ENCODE peak calls at places on chromosomes 13 and 19, in four cellular contexts. B is pancreas, E is aorta, R is neuronal stem cell. X is an unnamed sample. For H3K4me1, the result is how much of the 10 kb centered on the place peaks cover.

GRCh38 chr19:18429717-18430416 is 8.1 kb downstream of the ISYNA1 start:
- DNase-seq in B (no peak), E (no peak), R (no peak), X (no peak)

GRCh38 chr13:108269601-108270328 is at the start of gene TNFSF13B:
- DNase-seq in B (peak), E (peak), R (no peak), X (peak)

GRCh38 chr13:26494591-26494990 is 62.9 kb upstream of the WASF3 start:
- DNase-seq in B (no peak), E (no peak), R (no peak), X (no peak)

GRCh38 chr19:42421591-42422031 is 5.6 kb downstream of the LIPE start:
- DNase-seq in B (no peak), E (no peak), R (no peak), X (no peak)

GRCh38 chr19:590750-591098 is 1.0 kb downstream of the HCN2 start:
- DNase-seq in B (no peak), E (no peak), R (no peak), X (no peak)

GRCh38 chr19:48614436-48615144 is at the start of gene FAM83E:
- DNase-seq in B (peak), E (peak), R (no peak), X (peak)

GRCh38 chr19:11154683-11155047 is 917 bp downstream of the SPC24 start:
- DNase-seq in B (no peak), E (no peak), R (no peak), X (no peak)

GRCh38 chr19:23509686-23510450 is 114.6 kb upstream of the ZNF91 start:
- DNase-seq in B (no peak), E (no peak), R (no peak), X (no peak)

GRCh38 chr19:1633269-1633606 is 19.2 kb downstream of the TCF3 start:
- DNase-seq in B (no peak), E (no peak), R (no peak), X (no peak)

GRCh38 chr19:38298841-38299680 is 5.0 kb upstream of the C19orf33 start:
- DNase-seq in B (no peak), E (no peak), R (no peak), X (peak)

GRCh38 chr19:40165362-40165937 is 25.8 kb upstream of the MAP3K10 start:
- DNase-seq in B (peak), E (peak), R (peak), X (peak)

GRCh38 chr19:47487551-47488515 is 3.8 kb upstream of the KPTN start:
- DNase-seq in B (no peak), E (no peak), R (no peak), X (no peak)
- H3K4me1 ChIP-seq in B (under half), E (under half), R (under half), X (under half)

GRCh38 chr13:24086642-24087041 is 73.9 kb upstream of the SPATA13 start:
- DNase-seq in B (no peak), E (no peak), R (no peak), X (no peak)
- H3K4me1 ChIP-seq in B (under half), E (under half), R (under half), X (under half)

DNA sequence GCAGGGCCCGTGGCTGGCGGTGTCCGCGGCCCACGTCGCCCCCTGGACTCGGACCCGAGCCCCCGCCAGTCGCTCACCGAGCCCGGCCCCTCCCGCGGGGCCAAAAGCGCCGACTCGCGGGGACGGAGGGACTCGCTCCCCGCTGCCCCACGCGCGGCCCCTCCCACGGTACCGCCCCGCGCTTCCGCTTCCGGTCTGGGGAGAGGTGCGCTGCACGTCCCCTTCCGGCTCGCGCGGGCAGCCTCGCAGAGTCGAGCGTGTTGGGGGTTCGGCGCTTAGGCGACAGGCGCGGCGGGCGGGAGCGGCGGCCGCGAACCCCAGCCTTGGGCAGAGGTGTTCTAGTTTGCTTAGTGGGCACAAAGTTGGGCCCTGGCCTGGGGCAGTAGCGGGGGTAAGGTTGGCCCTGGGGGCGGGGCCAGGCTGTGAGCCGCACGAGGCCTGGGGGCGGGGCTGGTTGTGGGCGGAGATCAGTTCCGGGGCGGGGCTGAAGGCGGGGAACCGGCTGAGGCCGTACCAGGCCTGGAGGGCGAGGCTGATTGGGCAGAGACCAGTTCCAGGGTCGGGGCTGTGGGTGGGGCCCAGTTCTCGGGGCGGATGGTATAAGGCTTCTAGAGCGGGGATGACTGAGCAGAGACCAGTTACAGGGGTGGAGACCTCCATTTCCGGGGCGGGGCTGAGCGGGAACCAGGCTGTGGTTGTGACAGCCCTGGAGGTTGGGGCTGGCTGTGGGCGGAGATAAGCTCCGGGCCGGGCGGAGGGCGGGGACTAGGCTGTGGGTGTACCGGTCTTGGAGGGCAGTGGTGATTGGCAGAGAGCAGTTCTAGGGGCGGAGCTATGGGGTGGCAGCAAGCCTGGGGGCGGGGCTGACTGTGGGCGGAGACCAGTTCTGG is at the start of the genes MBD3L1 and ZNF558:
- DNase-seq in B (peak), E (peak), R (peak), X (peak)
- H3K4me1 ChIP-seq in B (under half), E (under half), R (under half), X (under half)

GRCh38 chr13:61765181-61765742 is 349.6 kb upstream of the PCDH20 start:
- DNase-seq in B (no peak), E (peak), R (no peak), X (no peak)
- H3K4me1 ChIP-seq in B (under half), E (under half), R (under half), X (under half)

GRCh38 chr19:45498411-45499195 is at the start of gene PPM1N:
- DNase-seq in B (peak), E (no peak), R (no peak), X (peak)

GRCh38 chr19:45503909-45504308 is 3.4 kb upstream of the VASP start:
- DNase-seq in B (no peak), E (no peak), R (no peak), X (no peak)

GRCh38 chr19:45499196-45500180 is 1.2 kb downstream of the PPM1N start:
- DNase-seq in B (no peak), E (no peak), R (peak), X (peak)

GRCh38 chr19:45500918-45501729 is 2.9 kb downstream of the PPM1N start:
- DNase-seq in B (no peak), E (no peak), R (no peak), X (no peak)

GRCh38 chr19:45501730-45502014 is 3.4 kb downstream of the PPM1N start:
- DNase-seq in B (no peak), E (no peak), R (no peak), X (no peak)
- H3K4me1 ChIP-seq in B (under half), E (under half), R (under half), X (under half)

GRCh38 chr13:98512774-98513327 is 64.1 kb downstream of the STK24 start:
- DNase-seq in B (no peak), E (no peak), R (no peak), X (no peak)
- H3K4me1 ChIP-seq in B (under half), E (under half), R (under half), X (under half)

DNA sequence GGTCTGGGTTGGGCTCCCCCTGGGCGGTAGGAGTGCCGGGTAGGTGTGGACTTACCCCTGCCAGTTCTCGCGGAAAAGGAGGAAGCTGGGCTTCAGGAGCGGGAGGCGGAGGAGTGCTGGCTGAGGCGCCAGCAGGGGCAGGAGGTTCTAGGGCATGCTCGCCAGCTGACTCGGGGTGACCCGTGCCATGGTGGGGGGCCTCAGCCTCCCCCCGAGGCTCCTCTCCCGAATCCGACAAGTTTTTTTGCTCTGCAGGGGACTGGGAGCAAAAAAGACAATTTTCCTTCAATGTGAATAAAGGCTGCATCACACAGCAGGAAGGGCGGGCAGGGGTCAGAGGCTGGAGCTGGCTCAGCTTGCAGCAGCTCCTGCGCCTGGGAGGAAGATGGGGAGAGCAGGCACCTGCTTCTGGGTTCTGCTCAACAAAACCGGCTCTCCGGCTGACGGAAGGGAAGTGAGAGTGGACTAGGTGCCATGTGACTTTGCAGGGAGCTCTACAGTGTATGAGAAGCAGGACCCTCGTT is 26.5 kb downstream of the RANBP3 start:
- DNase-seq in B (no peak), E (no peak), R (no peak), X (no peak)
- H3K4me1 ChIP-seq in B (under half), E (under half), R (under half), X (half or more)

DNA sequence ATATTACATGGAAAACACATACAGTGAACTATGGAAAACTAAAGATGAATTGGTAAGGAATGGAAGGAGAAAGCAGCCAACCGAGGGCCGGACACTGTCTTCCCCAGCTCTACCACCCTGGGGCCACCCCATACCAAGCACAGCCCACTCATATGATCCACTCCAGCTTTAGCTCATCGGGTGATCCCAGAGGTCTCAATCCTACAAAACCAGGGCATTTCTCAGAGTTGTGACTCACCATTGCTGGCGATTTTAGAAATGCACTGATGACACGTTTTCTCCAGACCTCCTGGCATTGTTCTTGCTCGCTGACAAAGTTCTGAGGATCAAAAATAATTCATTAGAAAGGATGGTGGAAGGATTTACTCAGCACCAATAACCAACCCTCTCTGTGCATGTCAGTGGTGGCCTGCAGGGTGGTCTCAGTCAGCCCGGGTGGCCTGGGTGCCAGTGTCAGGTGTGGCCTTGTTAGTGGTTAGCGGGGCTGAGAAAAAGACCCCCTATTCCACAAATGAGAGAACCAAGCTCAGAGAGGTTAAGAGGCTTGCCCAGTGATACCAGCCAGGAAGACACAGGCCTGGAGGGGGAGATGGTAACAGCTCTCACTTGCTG is 6.6 kb downstream of the TMEM272 start:
- DNase-seq in B (no peak), E (no peak), R (no peak), X (no peak)
- H3K4me1 ChIP-seq in B (under half), E (under half), R (under half), X (under half)

GRCh38 chr13:44402902-44403719 is 29.5 kb downstream of the SERP2 start:
- DNase-seq in B (no peak), E (peak), R (no peak), X (no peak)

GRCh38 chr13:44403720-44404063 is 30.1 kb downstream of the SERP2 start:
- DNase-seq in B (no peak), E (peak), R (no peak), X (no peak)

GRCh38 chr13:44407379-44407778 is 33.8 kb downstream of the SERP2 start:
- DNase-seq in B (no peak), E (no peak), R (no peak), X (no peak)

GRCh38 chr13:44406617-44407016 is 33.0 kb downstream of the SERP2 start:
- DNase-seq in B (no peak), E (no peak), R (no peak), X (no peak)

GRCh38 chr13:44404261-44405139 is 30.9 kb downstream of the SERP2 start:
- DNase-seq in B (no peak), E (peak), R (no peak), X (peak)
- H3K4me1 ChIP-seq in B (under half), E (under half), R (under half), X (under half)

DNA sequence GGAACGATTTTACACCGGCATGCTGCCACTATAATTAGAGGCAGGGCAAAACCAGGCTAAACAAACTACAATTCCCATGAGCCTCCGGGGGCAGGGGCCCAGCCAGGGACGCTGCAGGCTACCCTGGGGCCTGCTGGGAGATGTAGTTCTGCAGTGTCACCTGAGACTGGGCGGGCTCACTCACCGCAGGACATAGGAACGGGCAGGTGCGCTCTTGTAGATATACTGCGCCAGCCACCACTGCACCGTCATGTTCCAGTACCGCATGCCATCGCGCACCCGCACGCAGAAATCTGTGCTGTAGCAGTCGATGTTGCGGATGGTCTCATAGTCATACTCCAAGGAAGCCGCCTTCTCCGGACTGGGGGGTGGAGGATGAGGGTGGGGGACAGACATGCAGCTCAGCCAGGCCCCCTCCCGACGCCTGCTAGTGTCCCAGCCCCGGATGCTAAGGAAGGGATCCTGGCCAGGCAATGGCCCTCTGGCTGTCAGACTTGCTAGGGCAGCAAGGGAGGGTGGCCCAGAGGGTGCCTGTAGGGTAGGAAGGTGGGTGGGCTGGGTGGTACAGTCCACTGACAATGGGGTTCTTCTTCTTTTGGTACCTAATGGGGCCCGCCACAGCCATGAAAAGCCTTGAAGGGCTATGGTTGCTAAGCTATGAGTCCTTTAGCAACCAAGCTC is 5.8 kb upstream of the TMC4 start:
- DNase-seq in B (no peak), E (no peak), R (no peak), X (no peak)
- H3K4me1 ChIP-seq in B (under half), E (under half), R (under half), X (under half)